ENCODE peak calls at places on chromosomes 12 and 14, in four cellular contexts. One of them, this sample, is unnamed. For H3K4me1 and H3K79me2, the result is how much of the 10 kb centered on the place peaks cover.

GRCh38 chr12:113299619-113300237 is 35.2 kb downstream of the SLC8B1 start:
- DNase-seq in GM23248: peak
- DNase-seq in HCT116: peak
- DNase-seq in neural progenitor cell: peak
- DNase-seq in this sample: peak

GRCh38 chr12:47768323-47768811 is 4.7 kb upstream of the SLC48A1 start:
- DNase-seq in GM23248: peak
- DNase-seq in HCT116: no peak
- DNase-seq in neural progenitor cell: peak
- DNase-seq in this sample: peak

GRCh38 chr14:91649930-91650329 is 82.0 kb downstream of the CATSPERB start:
- DNase-seq in GM23248: peak
- DNase-seq in HCT116: peak
- DNase-seq in neural progenitor cell: peak
- DNase-seq in this sample: no peak

GRCh38 chr14:58071341-58071740 is 80.7 kb downstream of the ARMH4 start:
- DNase-seq in GM23248: no peak
- DNase-seq in HCT116: no peak
- DNase-seq in neural progenitor cell: no peak
- DNase-seq in this sample: no peak

GRCh38 chr14:65229431-65230286 is 127.3 kb upstream of the MAX start:
- DNase-seq in GM23248: peak
- DNase-seq in HCT116: no peak
- DNase-seq in neural progenitor cell: peak
- DNase-seq in this sample: no peak

GRCh38 chr12:105805730-105806390 is 332.9 kb downstream of the NUAK1 start:
- DNase-seq in GM23248: no peak
- DNase-seq in HCT116: no peak
- DNase-seq in neural progenitor cell: no peak
- DNase-seq in this sample: no peak

GRCh38 chr14:74077401-74077800 is 6.9 kb downstream of the ALDH6A1 start:
- DNase-seq in GM23248: no peak
- DNase-seq in HCT116: no peak
- DNase-seq in neural progenitor cell: peak
- DNase-seq in this sample: no peak

GRCh38 chr14:61025239-61026223 is 44.5 kb downstream of the SLC38A6 start:
- DNase-seq in GM23248: peak
- DNase-seq in HCT116: peak
- DNase-seq in neural progenitor cell: peak
- DNase-seq in this sample: peak

GRCh38 chr14:52073251-52073650 is 4.4 kb upstream of the NID2 start:
- DNase-seq in GM23248: peak
- DNase-seq in HCT116: no peak
- DNase-seq in neural progenitor cell: no peak
- DNase-seq in this sample: no peak

GRCh38 chr14:23396781-23397407 is 11.2 kb downstream of the MYH6 start:
- DNase-seq in GM23248: no peak
- DNase-seq in HCT116: no peak
- DNase-seq in neural progenitor cell: no peak
- DNase-seq in this sample: no peak

GRCh38 chr14:72516936-72517408 is 376.9 kb downstream of the DPF3 start:
- DNase-seq in GM23248: peak
- DNase-seq in HCT116: peak
- DNase-seq in neural progenitor cell: peak
- DNase-seq in this sample: peak

GRCh38 chr12:99707883-99708282 is 60.3 kb downstream of the GARIN6 start:
- DNase-seq in GM23248: no peak
- DNase-seq in HCT116: no peak
- DNase-seq in neural progenitor cell: no peak
- DNase-seq in this sample: no peak

GRCh38 chr12:12481636-12482035 is 81.0 kb downstream of the DUSP16 start:
- DNase-seq in GM23248: no peak
- DNase-seq in HCT116: no peak
- DNase-seq in neural progenitor cell: no peak
- DNase-seq in this sample: no peak

GRCh38 chr12:40963761-40964160 is 224.4 kb upstream of the PDZRN4 start:
- DNase-seq in GM23248: no peak
- DNase-seq in HCT116: no peak
- DNase-seq in neural progenitor cell: no peak
- DNase-seq in this sample: no peak

GRCh38 chr14:92717571-92718042 is 30.8 kb downstream of the LGMN start:
- DNase-seq in GM23248: no peak
- DNase-seq in HCT116: no peak
- DNase-seq in neural progenitor cell: no peak
- DNase-seq in this sample: no peak

GRCh38 chr14:31280132-31280870 is 72.7 kb upstream of the HECTD1 start:
- DNase-seq in GM23248: no peak
- DNase-seq in HCT116: no peak
- DNase-seq in neural progenitor cell: no peak
- DNase-seq in this sample: no peak

GRCh38 chr14:22890416-22890815 is 7.4 kb downstream of the REM2 start:
- DNase-seq in GM23248: no peak
- DNase-seq in HCT116: no peak
- DNase-seq in neural progenitor cell: no peak
- DNase-seq in this sample: no peak

GRCh38 chr12:130434560-130434959 is 96.9 kb downstream of the PIWIL1 start:
- DNase-seq in GM23248: no peak
- DNase-seq in HCT116: no peak
- DNase-seq in neural progenitor cell: no peak
- DNase-seq in this sample: no peak

GRCh38 chr14:104472536-104473243 is 106.9 kb upstream of the C14orf180 start:
- DNase-seq in GM23248: no peak
- DNase-seq in HCT116: no peak
- DNase-seq in neural progenitor cell: no peak
- DNase-seq in this sample: no peak

GRCh38 chr12:57372233-57372632 is 58.6 kb downstream of the R3HDM2 start:
- DNase-seq in GM23248: peak
- DNase-seq in HCT116: no peak
- DNase-seq in neural progenitor cell: no peak
- DNase-seq in this sample: no peak

DNA sequence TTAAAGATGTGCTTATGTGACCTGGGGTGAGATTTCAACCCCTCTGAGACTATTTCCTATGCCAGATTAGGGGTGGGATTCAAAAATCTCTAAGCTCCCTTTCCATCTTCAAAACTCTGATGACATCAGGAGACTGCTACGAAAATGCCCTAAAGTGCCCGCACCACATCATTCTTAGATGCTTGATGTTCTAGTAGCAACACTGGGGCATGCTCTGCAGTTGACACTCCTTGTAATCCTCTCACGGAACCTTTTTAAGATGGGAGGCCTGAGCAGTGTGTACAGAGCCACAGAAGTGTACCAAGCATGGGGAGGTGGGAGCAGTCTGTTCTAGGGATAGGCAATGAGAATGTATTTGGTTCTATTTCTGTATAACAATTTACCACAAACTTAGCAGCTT is 12.2 kb downstream of the FOS start:
- DNase-seq in GM23248: no peak
- DNase-seq in HCT116: no peak
- DNase-seq in neural progenitor cell: no peak
- DNase-seq in this sample: no peak
- H3K4me1 ChIP-seq in GM23248: under half
- H3K4me1 ChIP-seq in HCT116: under half
- H3K4me1 ChIP-seq in neural progenitor cell: under half
- H3K4me1 ChIP-seq in this sample: under half

DNA sequence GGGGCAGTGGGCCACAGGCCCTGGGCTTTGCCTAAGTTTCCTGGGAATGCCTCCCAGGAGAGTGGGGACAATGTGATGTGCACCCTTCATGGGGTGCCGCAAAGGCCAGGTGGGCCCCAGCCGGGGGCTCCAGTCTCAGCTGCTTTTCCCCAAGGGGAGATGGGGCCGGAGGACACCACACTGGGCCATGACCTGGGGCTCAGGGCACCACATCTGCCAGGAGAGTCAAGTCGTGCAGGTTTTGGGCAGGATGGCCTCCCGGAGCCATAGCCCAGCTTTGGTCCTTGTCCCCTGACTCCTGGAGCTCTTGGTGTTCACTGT is 12.2 kb downstream of the HIP1R start:
- DNase-seq in GM23248: no peak
- DNase-seq in HCT116: no peak
- DNase-seq in neural progenitor cell: no peak
- DNase-seq in this sample: no peak
- H3K79me2 ChIP-seq in GM23248: under half
- H3K79me2 ChIP-seq in HCT116: under half
- H3K79me2 ChIP-seq in neural progenitor cell: under half
- H3K79me2 ChIP-seq in this sample: half or more

GRCh38 chr12:14185441-14186192 is 179.9 kb upstream of the ATF7IP start:
- DNase-seq in GM23248: peak
- DNase-seq in HCT116: peak
- DNase-seq in neural progenitor cell: peak
- DNase-seq in this sample: no peak
- H3K4me3 ChIP-seq in GM23248: no peak
- H3K4me3 ChIP-seq in HCT116: no peak
- H3K4me3 ChIP-seq in neural progenitor cell: no peak
- H3K4me3 ChIP-seq in this sample: no peak

DNA sequence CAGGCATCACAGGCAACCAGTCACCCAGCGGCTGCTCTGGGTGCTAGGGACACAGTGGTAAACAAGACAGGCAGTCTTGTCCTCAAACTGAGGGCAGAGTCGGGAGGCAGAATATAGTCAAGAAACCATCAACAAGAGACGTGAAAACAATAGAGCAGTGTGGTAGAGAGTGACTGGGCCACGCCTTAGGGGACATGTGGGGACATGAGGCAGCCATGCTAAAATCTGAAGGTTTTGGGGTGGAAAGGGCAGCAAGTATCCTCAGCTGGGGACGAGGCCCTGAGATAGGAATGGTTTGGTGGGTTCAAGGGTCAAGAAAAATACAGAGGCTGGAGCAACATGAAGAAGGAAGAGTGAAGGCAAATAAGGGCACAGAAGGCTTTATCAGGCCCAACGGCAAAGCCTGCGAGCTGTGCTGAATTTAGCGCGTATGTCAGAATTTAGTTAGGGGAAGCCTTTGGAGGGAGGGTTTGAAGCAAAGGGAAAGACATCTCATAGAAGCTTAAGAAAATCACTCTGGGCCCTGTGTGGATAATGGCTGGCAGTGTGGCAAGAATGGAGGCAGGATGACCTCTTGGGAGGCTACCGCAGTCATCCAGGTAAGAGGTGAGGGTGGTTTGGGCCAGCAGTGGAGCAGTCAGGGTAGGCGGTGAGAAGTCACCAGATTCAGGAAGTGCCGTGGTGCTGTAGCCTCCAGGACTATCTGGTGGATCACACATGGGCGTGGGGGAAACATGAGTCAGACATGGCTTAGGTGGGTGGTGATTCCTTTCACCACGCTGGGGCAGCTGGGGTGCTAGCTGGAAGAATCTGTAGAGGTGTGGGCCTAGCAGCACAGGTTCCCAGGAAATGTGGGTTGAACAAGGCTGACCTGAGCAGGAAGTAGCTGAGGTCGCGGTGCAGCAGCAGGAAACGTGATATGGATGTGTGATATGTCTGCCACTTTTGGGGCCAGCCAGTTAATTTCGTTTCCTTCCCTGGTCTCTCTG is 3.0 kb downstream of the EVL start:
- DNase-seq in GM23248: peak
- DNase-seq in HCT116: peak
- DNase-seq in neural progenitor cell: no peak
- DNase-seq in this sample: peak
- H3K4me1 ChIP-seq in GM23248: under half
- H3K4me1 ChIP-seq in HCT116: under half
- H3K4me1 ChIP-seq in neural progenitor cell: under half
- H3K4me1 ChIP-seq in this sample: under half